ENCODE peak calls at places on chromosome 9, in four cellular contexts. S is stomach, X is suprapubic skin, V is sigmoid colon. F is an unnamed sample.

GRCh38 chr9:121262953-121263352 is 5.0 kb upstream of the GSN start:
- DNase-seq in S (no peak), X (no peak), V (peak; percentile 68), F (no peak)

GRCh38 chr9:109870365-109870764 is 90.4 kb downstream of the PALM2AKAP2 start:
- DNase-seq in V (no peak), X (no peak), S (no peak), F (no peak)

GRCh38 chr9:91935066-91935729 is 14.8 kb downstream of the ROR2 start:
- DNase-seq in V (no peak), S (peak; percentile 20), X (no peak), F (no peak)

GRCh38 chr9:98888794-98889495 is 54.8 kb upstream of the COL15A1 start:
- DNase-seq in V (no peak), X (no peak), S (no peak), F (no peak)

GRCh38 chr9:77175152-77175551 is 2.2 kb upstream of the VPS13A start:
- DNase-seq in X (no peak), V (no peak), S (no peak), F (no peak)

GRCh38 chr9:38298503-38298902 is 94.0 kb upstream of the ALDH1B1 start:
- DNase-seq in V (no peak), S (no peak), X (no peak), F (no peak)

GRCh38 chr9:136485049-136485647 is 2.3 kb upstream of the SEC16A start:
- DNase-seq in V (peak; percentile 91), X (peak; percentile 89), S (peak; percentile 88), F (peak; percentile 97)

GRCh38 chr9:88923653-88924284 is 67.5 kb upstream of the S1PR3 start:
- DNase-seq in V (no peak), S (no peak), X (no peak), F (no peak)

GRCh38 chr9:112785981-112786380 is 35.4 kb downstream of the SNX30 start:
- DNase-seq in V (no peak), X (no peak), S (no peak), F (no peak)

DNA sequence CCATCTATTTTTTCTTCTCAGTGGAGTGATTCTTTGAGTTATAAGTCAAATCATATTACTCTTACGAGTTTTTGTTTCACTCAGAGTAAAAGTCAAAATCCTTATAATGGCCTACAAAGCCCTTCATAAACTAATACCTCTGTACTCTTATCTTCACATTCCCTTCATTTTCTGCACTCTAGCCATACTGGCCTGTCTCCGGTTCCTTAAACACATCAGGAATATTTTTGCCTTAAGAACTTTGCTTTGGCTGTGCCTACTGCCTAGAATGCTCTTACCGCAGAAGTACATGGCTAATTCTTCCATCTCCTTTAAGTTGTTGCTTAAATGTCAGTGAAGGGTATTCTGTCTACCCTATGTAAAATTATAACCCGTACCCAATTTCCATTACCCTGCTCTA is 132.9 kb upstream of the GRHPR start:
- DNase-seq in X (no peak), S (no peak), V (no peak), F (no peak)
- H3K27ac ChIP-seq in X (no peak overlapping the region), S (no peak overlapping the region), V (no peak overlapping the region), F (no peak overlapping the region)

GRCh38 chr9:83979812-83980394 is at the start of gene HNRNPK:
- DNase-seq in S (peak; percentile 100), X (peak; percentile 99), V (peak; percentile 100), F (peak; percentile 99)
- TF ChIP-seq POLR2AphosphoS5 in S (peak; percentile 49), X (peak; percentile 76), V (peak; percentile 37), F (no peak)

DNA sequence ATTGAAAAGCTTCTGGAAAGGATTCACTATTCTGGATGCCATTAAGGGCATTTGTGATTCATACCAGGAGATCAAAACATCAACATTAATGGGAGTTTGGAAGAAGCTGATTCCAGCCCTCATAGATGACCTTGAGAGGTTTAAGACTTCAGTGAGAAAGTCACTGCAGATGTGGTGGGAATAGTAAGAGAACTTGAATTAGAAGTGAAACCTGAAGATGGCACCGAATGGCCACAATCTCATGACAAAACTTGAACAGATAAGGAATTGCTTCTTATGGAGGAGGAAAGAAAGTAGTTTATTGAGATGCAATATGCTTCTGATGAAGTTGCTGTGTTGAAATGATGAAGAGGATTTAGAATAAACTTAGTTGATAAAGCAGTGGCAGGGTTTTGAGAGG is 254.6 kb upstream of the SLC24A2 start:
- DNase-seq in S (no peak), X (no peak), V (no peak), F (no peak)
- H3K27ac ChIP-seq in S (no peak overlapping the region), X (no peak overlapping the region), V (no peak overlapping the region), F (no peak overlapping the region)

GRCh38 chr9:111661150-111661801 is at the start of gene GNG10:
- DNase-seq in V (peak; percentile 74), S (peak; percentile 62), X (peak; percentile 68), F (no peak)
- TF ChIP-seq POLR2AphosphoS5 in V (peak; percentile 37), S (peak; percentile 6), X (no peak), F (peak; percentile 50)

DNA sequence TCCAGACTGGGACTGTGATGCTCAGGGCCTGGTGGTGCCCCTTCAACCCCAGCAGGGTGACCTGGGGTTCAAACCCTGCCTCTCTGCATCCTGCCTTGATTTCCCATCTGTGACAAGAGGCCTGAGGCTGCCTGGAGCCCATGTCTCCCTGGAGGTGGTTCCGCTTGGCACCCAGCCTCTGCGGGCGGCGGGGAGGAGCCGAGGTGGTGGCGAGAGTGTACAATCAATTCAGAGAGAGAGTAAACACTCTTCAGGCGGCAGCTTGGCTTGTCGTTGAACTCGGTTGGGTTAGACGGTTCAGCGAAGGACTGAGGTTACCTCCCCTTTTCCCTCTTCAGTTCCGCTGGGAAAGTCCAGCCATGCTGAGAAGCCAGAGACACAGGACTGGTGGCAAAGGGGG is 39.3 kb downstream of the NTNG2 start:
- DNase-seq in S (peak; percentile 72), V (no peak), X (no peak), F (no peak)
- H3K27ac ChIP-seq in S (no peak overlapping the region), V (no peak overlapping the region), X (no peak overlapping the region), F (no peak overlapping the region)